ENCODE peak calls at places on chromosomes 5 and 9, in nine cellular contexts. Z is HT1080, J is retina, W is HepG2, Y is NCI-H1105 treated with DMSO at 0.1 percent for 48 hours, V is GM19239, I is PC-9, F is right cardiac atrium, G is H4. N is an unnamed sample.

GRCh38 chr5:132225165-132226032 is 2.3 kb downstream of the P4HA2 start:
- DNase-seq in Z (peak; percentile 60), J (peak; percentile 40), W (no peak), Y (peak; percentile 40), V (no peak), I (no peak), F (peak; percentile 87), G (peak; percentile 67), N (no peak)

GRCh38 chr5:98780390-98780789 is 6.9 kb downstream of the RGMB start:
- DNase-seq in Z (no peak), J (no peak), W (no peak), Y (no peak), V (no peak), I (no peak), F (no peak), G (no peak), N (no peak)

GRCh38 chr9:4137234-4137633 is 162.6 kb downstream of the GLIS3 start:
- DNase-seq in Z (peak; percentile 98), J (no peak), W (peak; percentile 35), Y (no peak), V (no peak), I (peak; percentile 92), F (no peak), G (peak; percentile 88), N (no peak)

GRCh38 chr5:156473271-156473935 is 146.4 kb downstream of the SGCD start:
- DNase-seq in Z (peak; percentile 26), J (no peak), W (no peak), Y (no peak), V (no peak), I (no peak), F (no peak), G (peak; percentile 4), N (no peak)

GRCh38 chr5:148205044-148205813 is 2.4 kb downstream of the SPINK6 start:
- DNase-seq in Z (no peak), J (no peak), W (no peak), Y (no peak), V (no peak), I (no peak), F (no peak), G (no peak), N (no peak)

GRCh38 chr9:78519786-78520185 is 222.9 kb downstream of the PSAT1 start:
- DNase-seq in Z (no peak), J (no peak), W (no peak), Y (no peak), V (no peak), I (no peak), F (no peak), G (no peak), N (no peak)

GRCh38 chr5:177111720-177112394 is 21.7 kb upstream of the NSD1 start:
- DNase-seq in Z (peak; percentile 54), J (peak; percentile 92), W (peak; percentile 67), Y (peak; percentile 44), V (peak; percentile 75), I (no peak), F (peak; percentile 76), G (peak; percentile 60), N (peak; percentile 34)

GRCh38 chr5:87074934-87075541 is 192.6 kb upstream of the RASA1 start:
- DNase-seq in Z (peak; percentile 85), J (no peak), W (no peak), Y (no peak), V (no peak), I (peak; percentile 86), F (no peak), G (no peak), N (no peak)

GRCh38 chr5:76715734-76716455 is at the start of gene F2R:
- DNase-seq in Z (peak; percentile 37), J (peak; percentile 89), W (peak; percentile 24), Y (no peak), V (peak; percentile 45), I (no peak), F (peak; percentile 85), G (peak; percentile 29), N (peak; percentile 38)

GRCh38 chr5:1820381-1820780 is 19.2 kb downstream of the NDUFS6 start:
- DNase-seq in Z (no peak), J (no peak), W (no peak), Y (no peak), V (no peak), I (no peak), F (no peak), G (no peak), N (no peak)

GRCh38 chr5:111238826-111239225 is 14.6 kb downstream of the CAMK4 start:
- DNase-seq in Z (no peak), J (no peak), W (no peak), Y (no peak), V (no peak), I (no peak), F (no peak), G (no peak), N (no peak)

GRCh38 chr5:66987949-66988838 is 208.4 kb downstream of the CD180 start:
- DNase-seq in Z (no peak), J (peak; percentile 35), W (peak; percentile 36), Y (peak; percentile 22), V (no peak), I (no peak), F (no peak), G (peak; percentile 26), N (peak; percentile 21)

GRCh38 chr5:110063640-110064592 is 374.2 kb downstream of the MAN2A1 start:
- DNase-seq in Z (peak; percentile 49), J (no peak), W (no peak), Y (no peak), V (no peak), I (no peak), F (no peak), G (no peak), N (no peak)

GRCh38 chr9:123561055-123561454 is 205.1 kb downstream of the CRB2 start:
- DNase-seq in Z (no peak), J (no peak), W (no peak), Y (peak; percentile 93), V (no peak), I (no peak), F (no peak), G (no peak), N (no peak)

GRCh38 chr9:97425992-97426336 is 14.1 kb downstream of the TDRD7 start:
- DNase-seq in Z (peak; percentile 10), J (no peak), W (no peak), Y (no peak), V (no peak), I (no peak), F (no peak), G (no peak), N (no peak)